ENCODE peak calls at places on chromosomes 1 and 21, in eight cellular contexts. One of them, this sample, is unnamed.
A peak's percentile ranks its signal among the peaks of the same experiment; 100 is the strongest.

GRCh38 chr1:162944974-162945639 is 84.1 kb upstream of the CCDC190 start:
- DNase-seq in SIG-M5: no peak
- DNase-seq in Daoy: peak; percentile 7
- DNase-seq in adrenal gland: peak; percentile 58
- DNase-seq in H9: no peak
- DNase-seq in stimulated activated CD4-positive, alpha-beta T cell treated with anti-CD3 and anti-CD28 coated beads, TNF-alpha, amount 100 ng/mL, for 24 hours: no peak
- DNase-seq in skeletal muscle cell: no peak
- DNase-seq in tibial nerve: no peak
- DNase-seq in this sample: no peak

GRCh38 chr1:30518696-30519095 is 204.7 kb downstream of the MATN1 start:
- DNase-seq in SIG-M5: no peak
- DNase-seq in Daoy: no peak
- DNase-seq in adrenal gland: no peak
- DNase-seq in H9: no peak
- DNase-seq in stimulated activated CD4-positive, alpha-beta T cell treated with anti-CD3 and anti-CD28 coated beads, TNF-alpha, amount 100 ng/mL, for 24 hours: no peak
- DNase-seq in skeletal muscle cell: no peak
- DNase-seq in tibial nerve: no peak
- DNase-seq in this sample: no peak

GRCh38 chr1:111475706-111476105 is 1.9 kb downstream of the C1orf162 start:
- DNase-seq in SIG-M5: no peak
- DNase-seq in Daoy: no peak
- DNase-seq in adrenal gland: no peak
- DNase-seq in H9: no peak
- DNase-seq in stimulated activated CD4-positive, alpha-beta T cell treated with anti-CD3 and anti-CD28 coated beads, TNF-alpha, amount 100 ng/mL, for 24 hours: no peak
- DNase-seq in skeletal muscle cell: no peak
- DNase-seq in tibial nerve: no peak
- DNase-seq in this sample: no peak

GRCh38 chr1:91948501-91949355 is 473 bp upstream of the BRDT start:
- DNase-seq in SIG-M5: no peak
- DNase-seq in Daoy: no peak
- DNase-seq in adrenal gland: no peak
- DNase-seq in H9: peak; percentile 31
- DNase-seq in stimulated activated CD4-positive, alpha-beta T cell treated with anti-CD3 and anti-CD28 coated beads, TNF-alpha, amount 100 ng/mL, for 24 hours: no peak
- DNase-seq in skeletal muscle cell: no peak
- DNase-seq in tibial nerve: no peak
- DNase-seq in this sample: no peak

GRCh38 chr1:225881081-225882007 is 836 bp downstream of the TMEM63A start:
- DNase-seq in SIG-M5: no peak
- DNase-seq in Daoy: peak; percentile 75
- DNase-seq in adrenal gland: peak; percentile 82
- DNase-seq in H9: peak; percentile 56
- DNase-seq in stimulated activated CD4-positive, alpha-beta T cell treated with anti-CD3 and anti-CD28 coated beads, TNF-alpha, amount 100 ng/mL, for 24 hours: no peak
- DNase-seq in skeletal muscle cell: no peak
- DNase-seq in tibial nerve: peak; percentile 24
- DNase-seq in this sample: peak; percentile 52

GRCh38 chr1:3101127-3101939 is 32.3 kb downstream of the PRDM16 start:
- DNase-seq in SIG-M5: no peak
- DNase-seq in Daoy: peak; percentile 34
- DNase-seq in adrenal gland: no peak
- DNase-seq in H9: no peak
- DNase-seq in stimulated activated CD4-positive, alpha-beta T cell treated with anti-CD3 and anti-CD28 coated beads, TNF-alpha, amount 100 ng/mL, for 24 hours: no peak
- DNase-seq in skeletal muscle cell: no peak
- DNase-seq in tibial nerve: no peak
- DNase-seq in this sample: no peak

GRCh38 chr1:243470492-243470891 is 214.7 kb downstream of the SDCCAG8 start:
- DNase-seq in SIG-M5: no peak
- DNase-seq in Daoy: no peak
- DNase-seq in adrenal gland: no peak
- DNase-seq in H9: no peak
- DNase-seq in stimulated activated CD4-positive, alpha-beta T cell treated with anti-CD3 and anti-CD28 coated beads, TNF-alpha, amount 100 ng/mL, for 24 hours: no peak
- DNase-seq in skeletal muscle cell: no peak
- DNase-seq in tibial nerve: no peak
- DNase-seq in this sample: no peak

GRCh38 chr1:103372866-103373265 is 152.6 kb upstream of the RNPC3 start:
- DNase-seq in SIG-M5: no peak
- DNase-seq in Daoy: no peak
- DNase-seq in adrenal gland: no peak
- DNase-seq in H9: no peak
- DNase-seq in stimulated activated CD4-positive, alpha-beta T cell treated with anti-CD3 and anti-CD28 coated beads, TNF-alpha, amount 100 ng/mL, for 24 hours: no peak
- DNase-seq in skeletal muscle cell: no peak
- DNase-seq in tibial nerve: no peak
- DNase-seq in this sample: no peak

GRCh38 chr1:201085902-201086735 is 26.1 kb downstream of the CACNA1S start:
- DNase-seq in SIG-M5: no peak
- DNase-seq in Daoy: peak; percentile 54
- DNase-seq in adrenal gland: peak; percentile 84
- DNase-seq in H9: peak; percentile 77
- DNase-seq in stimulated activated CD4-positive, alpha-beta T cell treated with anti-CD3 and anti-CD28 coated beads, TNF-alpha, amount 100 ng/mL, for 24 hours: no peak
- DNase-seq in skeletal muscle cell: no peak
- DNase-seq in tibial nerve: no peak
- DNase-seq in this sample: peak; percentile 56

GRCh38 chr1:177996957-177997356 is 27.1 kb upstream of the SEC16B start:
- DNase-seq in SIG-M5: no peak
- DNase-seq in Daoy: no peak
- DNase-seq in adrenal gland: no peak
- DNase-seq in H9: no peak
- DNase-seq in stimulated activated CD4-positive, alpha-beta T cell treated with anti-CD3 and anti-CD28 coated beads, TNF-alpha, amount 100 ng/mL, for 24 hours: no peak
- DNase-seq in skeletal muscle cell: no peak
- DNase-seq in tibial nerve: no peak
- DNase-seq in this sample: no peak

GRCh38 chr21:44914176-44914874 is 6.4 kb downstream of the ITGB2 start:
- DNase-seq in SIG-M5: no peak
- DNase-seq in Daoy: no peak
- DNase-seq in adrenal gland: no peak
- DNase-seq in H9: no peak
- DNase-seq in stimulated activated CD4-positive, alpha-beta T cell treated with anti-CD3 and anti-CD28 coated beads, TNF-alpha, amount 100 ng/mL, for 24 hours: no peak
- DNase-seq in skeletal muscle cell: no peak
- DNase-seq in tibial nerve: no peak
- DNase-seq in this sample: no peak

GRCh38 chr21:15199414-15199813 is 134.6 kb upstream of the NRIP1 start:
- DNase-seq in SIG-M5: no peak
- DNase-seq in Daoy: no peak
- DNase-seq in adrenal gland: no peak
- DNase-seq in H9: no peak
- DNase-seq in stimulated activated CD4-positive, alpha-beta T cell treated with anti-CD3 and anti-CD28 coated beads, TNF-alpha, amount 100 ng/mL, for 24 hours: no peak
- DNase-seq in skeletal muscle cell: no peak
- DNase-seq in tibial nerve: no peak
- DNase-seq in this sample: no peak

GRCh38 chr1:188249813-188250212 is 1421.1 kb downstream of the PLA2G4A start:
- DNase-seq in SIG-M5: no peak
- DNase-seq in Daoy: no peak
- DNase-seq in adrenal gland: no peak
- DNase-seq in H9: no peak
- DNase-seq in stimulated activated CD4-positive, alpha-beta T cell treated with anti-CD3 and anti-CD28 coated beads, TNF-alpha, amount 100 ng/mL, for 24 hours: no peak
- DNase-seq in skeletal muscle cell: no peak
- DNase-seq in tibial nerve: no peak
- DNase-seq in this sample: no peak

GRCh38 chr1:61448934-61449368 is 276.0 kb downstream of the TM2D1 start:
- DNase-seq in SIG-M5: no peak
- DNase-seq in Daoy: no peak
- DNase-seq in adrenal gland: peak; percentile 81
- DNase-seq in H9: no peak
- DNase-seq in stimulated activated CD4-positive, alpha-beta T cell treated with anti-CD3 and anti-CD28 coated beads, TNF-alpha, amount 100 ng/mL, for 24 hours: no peak
- DNase-seq in skeletal muscle cell: peak; percentile 100
- DNase-seq in tibial nerve: peak; percentile 70
- DNase-seq in this sample: peak; percentile 57

GRCh38 chr1:2174348-2175054 is 20.1 kb downstream of the FAAP20 start:
- DNase-seq in SIG-M5: no peak
- DNase-seq in Daoy: peak; percentile 79
- DNase-seq in adrenal gland: peak; percentile 72
- DNase-seq in H9: peak; percentile 91
- DNase-seq in stimulated activated CD4-positive, alpha-beta T cell treated with anti-CD3 and anti-CD28 coated beads, TNF-alpha, amount 100 ng/mL, for 24 hours: no peak
- DNase-seq in skeletal muscle cell: no peak
- DNase-seq in tibial nerve: no peak
- DNase-seq in this sample: peak; percentile 66

GRCh38 chr1:183218981-183219621 is 33.0 kb downstream of the LAMC2 start:
- DNase-seq in SIG-M5: no peak
- DNase-seq in Daoy: no peak
- DNase-seq in adrenal gland: no peak
- DNase-seq in H9: peak; percentile 43
- DNase-seq in stimulated activated CD4-positive, alpha-beta T cell treated with anti-CD3 and anti-CD28 coated beads, TNF-alpha, amount 100 ng/mL, for 24 hours: no peak
- DNase-seq in skeletal muscle cell: no peak
- DNase-seq in tibial nerve: no peak
- DNase-seq in this sample: no peak